ENCODE peak calls at places on chromosomes 16 and 17, in four cellular contexts. C is posterior cingulate gyrus, U is ascending aorta, W is left cardiac atrium. Z is an unnamed sample.

GRCh38 chr16:88764913-88765349 is 20.1 kb downstream of the PIEZO1 start:
- DNase-seq in C (no peak), U (no peak), W (no peak), Z (no peak)

GRCh38 chr16:14193316-14193871 is 122.3 kb downstream of the MRTFB start:
- DNase-seq in C (no peak), U (no peak), W (no peak), Z (no peak)

GRCh38 chr17:49365667-49366066 is 3.6 kb upstream of the ZNF652 start:
- DNase-seq in C (peak), U (peak), W (no peak), Z (peak)

GRCh38 chr16:10368984-10369551 is 16.8 kb upstream of the ATF7IP2 start:
- DNase-seq in C (no peak), U (no peak), W (no peak), Z (peak)

GRCh38 chr17:8742274-8742673 is 2.4 kb downstream of the CCDC42 start:
- DNase-seq in C (no peak), U (no peak), W (no peak), Z (no peak)

GRCh38 chr17:3535253-3535995 is 22.2 kb downstream of the TRPV3 start:
- DNase-seq in C (peak), U (no peak), W (peak), Z (peak)

GRCh38 chr17:51397361-51398127 is 137.2 kb downstream of the UTP18 start:
- DNase-seq in C (no peak), U (no peak), W (no peak), Z (peak)

GRCh38 chr17:52419256-52419655 is 260.7 kb upstream of the CA10 start:
- DNase-seq in C (no peak), U (no peak), W (peak), Z (no peak)

GRCh38 chr17:31627960-31628359 is 231.1 kb downstream of the COPRS start:
- DNase-seq in C (no peak), U (no peak), W (no peak), Z (peak)

GRCh38 chr17:77609553-77610517 is 348.7 kb upstream of the TNRC6C start:
- DNase-seq in C (no peak), U (peak), W (no peak), Z (no peak)

GRCh38 chr17:29720471-29720990 is 97.8 kb upstream of the CORO6 start:
- DNase-seq in C (no peak), U (no peak), W (no peak), Z (no peak)

GRCh38 chr16:2860826-2861567 is 3.0 kb upstream of the PRSS22 start:
- DNase-seq in C (no peak), U (no peak), W (no peak), Z (peak)

GRCh38 chr17:412211-413015 is 59.8 kb upstream of the RPH3AL start:
- DNase-seq in C (peak), U (no peak), W (peak), Z (peak)

GRCh38 chr16:83906690-83907089 is 7.8 kb downstream of the MLYCD start:
- DNase-seq in C (no peak), U (no peak), W (no peak), Z (peak)

GRCh38 chr16:89573826-89574680 is 1.5 kb upstream of the CPNE7 start:
- DNase-seq in C (no peak), U (no peak), W (no peak), Z (no peak)

GRCh38 chr17:5695480-5695879 is 111.2 kb upstream of the NLRP1 start:
- DNase-seq in C (no peak), U (peak), W (no peak), Z (no peak)

GRCh38 chr16:4158143-4159093 is 42.2 kb upstream of the ADCY9 start:
- DNase-seq in C (no peak), U (no peak), W (no peak), Z (no peak)

GRCh38 chr17:11035681-11036080 is 197.8 kb upstream of the PIRT start:
- DNase-seq in C (no peak), U (no peak), W (no peak), Z (no peak)

GRCh38 chr17:83046759-83047478 is 32.5 kb upstream of the METRNL start:
- DNase-seq in C (no peak), U (no peak), W (no peak), Z (no peak)

GRCh38 chr16:1788708-1789100 is 4.8 kb downstream of the IGFALS start:
- DNase-seq in C (peak), U (peak), W (peak), Z (no peak)

GRCh38 chr17:44012874-44013273 is 1.9 kb downstream of the TMEM101 start:
- DNase-seq in C (no peak), U (no peak), W (no peak), Z (no peak)

GRCh38 chr17:82380860-82381702 is 9.5 kb downstream of the UTS2R start:
- DNase-seq in C (peak), U (no peak), W (no peak), Z (peak)

GRCh38 chr16:52597772-52598483 is 51.0 kb upstream of the TOX3 start:
- DNase-seq in C (no peak), U (no peak), W (no peak), Z (no peak)

GRCh38 chr16:81786321-81786720 is 7.2 kb downstream of the PLCG2 start:
- DNase-seq in C (no peak), U (no peak), W (no peak), Z (peak)

GRCh38 chr17:61425682-61426481 is 26.2 kb downstream of the TBX2 start:
- DNase-seq in C (no peak), U (no peak), W (no peak), Z (no peak)

GRCh38 chr17:42877037-42877436 is 23.6 kb upstream of the G6PC1 start:
- DNase-seq in C (peak), U (no peak), W (no peak), Z (no peak)

GRCh38 chr17:61005358-61005757 is 327.7 kb downstream of the BCAS3 start:
- DNase-seq in C (no peak), U (no peak), W (no peak), Z (peak)

GRCh38 chr17:50044483-50044882 is 11.4 kb upstream of the ITGA3 start:
- DNase-seq in C (no peak), U (peak), W (no peak), Z (no peak)

GRCh38 chr17:16439867-16440351 is 24.5 kb downstream of the TRPV2 start:
- DNase-seq in C (no peak), U (no peak), W (no peak), Z (peak)

GRCh38 chr17:39979865-39980401 is 674 bp upstream of the PSMD3 start:
- DNase-seq in C (no peak), U (no peak), W (peak), Z (no peak)

GRCh38 chr17:37678036-37678435 is 34.8 kb upstream of the DDX52 start:
- DNase-seq in C (no peak), U (no peak), W (no peak), Z (no peak)

GRCh38 chr16:70675851-70676513 is 9.9 kb downstream of the MTSS2 start:
- DNase-seq in C (peak), U (peak), W (peak), Z (no peak)

GRCh38 chr16:19432429-19432828 is 14.7 kb downstream of the TMC5 start:
- DNase-seq in C (no peak), U (no peak), W (no peak), Z (peak)

GRCh38 chr16:12611006-12611477 is 192.6 kb downstream of the CPPED1 start:
- DNase-seq in C (no peak), U (no peak), W (no peak), Z (no peak)

GRCh38 chr17:22507823-22508222 is 815.5 kb downstream of the KCNJ18 start:
- DNase-seq in C (no peak), U (no peak), W (no peak), Z (no peak)